ENCODE peak calls at places on chromosomes 13 and 19, in five cellular contexts. K is fibroblast of the conjunctiva, R is stromal cell of bone marrow, L is HCT116, N is Caco-2. Y is an unnamed sample.

GRCh38 chr13:113605461-113605860 is 20.9 kb downstream of the TFDP1 start:
- DNase-seq in K (no peak), N (no peak), L (no peak), R (no peak), Y (no peak)

GRCh38 chr19:42276821-42277220 is 7.8 kb downstream of the CIC start:
- DNase-seq in L (no peak), N (no peak), R (no peak), K (no peak), Y (no peak)

GRCh38 chr19:14954071-14954655 is 12.9 kb downstream of the OR7C2 start:
- DNase-seq in K (no peak), L (no peak), N (no peak), R (no peak), Y (no peak)

GRCh38 chr19:39038098-39038497 is 5.7 kb upstream of the FBXO27 start:
- DNase-seq in N (peak), K (no peak), R (peak), L (peak), Y (peak)

GRCh38 chr19:55544776-55545439 is 435 bp downstream of the SBK3 start:
- DNase-seq in N (no peak), K (no peak), R (no peak), L (no peak), Y (peak)

GRCh38 chr13:50334092-50334778 is 319.0 kb downstream of the KCNRG start:
- DNase-seq in K (no peak), L (no peak), N (peak), R (no peak), Y (no peak)

GRCh38 chr13:105048685-105049084 is 1486.8 kb downstream of the EFNB2 start:
- DNase-seq in R (no peak), K (no peak), N (no peak), L (no peak), Y (no peak)

GRCh38 chr19:604355-604754 is 14.7 kb downstream of the HCN2 start:
- DNase-seq in N (peak), L (no peak), R (no peak), K (no peak), Y (no peak)

GRCh38 chr13:59681630-59682311 is 482.0 kb downstream of the DIAPH3 start:
- DNase-seq in K (peak), N (no peak), R (peak), L (no peak), Y (no peak)

GRCh38 chr19:35911790-35912189 is 3.7 kb upstream of the TYROBP start:
- DNase-seq in N (no peak), L (peak), R (no peak), K (no peak), Y (no peak)

GRCh38 chr13:33606692-33607091 is 211.3 kb upstream of the RFC3 start:
- DNase-seq in L (no peak), R (no peak), N (peak), K (no peak), Y (no peak)

GRCh38 chr19:33436360-33437345 is 63.1 kb downstream of the CEBPG start:
- DNase-seq in R (no peak), K (no peak), N (no peak), L (no peak), Y (no peak)

GRCh38 chr13:80009760-80010159 is 331.2 kb downstream of the SPRY2 start:
- DNase-seq in L (no peak), N (no peak), R (no peak), K (no peak), Y (no peak)

GRCh38 chr19:48859711-48860572 is 8.5 kb downstream of the PLEKHA4 start:
- DNase-seq in K (no peak), R (no peak), L (no peak), N (peak), Y (no peak)

GRCh38 chr19:23515551-23515950 is 120.3 kb upstream of the ZNF91 start:
- DNase-seq in K (no peak), R (no peak), N (no peak), L (no peak), Y (no peak)

GRCh38 chr19:7815325-7815724 is 14.7 kb upstream of the EVI5L start:
- DNase-seq in K (no peak), R (no peak), N (no peak), L (no peak), Y (no peak)

GRCh38 chr19:14459703-14460102 is 15.5 kb downstream of the PTGER1 start:
- DNase-seq in N (no peak), K (no peak), R (no peak), L (no peak), Y (no peak)

GRCh38 chr19:30062331-30063183 is 120.5 kb downstream of the URI1 start:
- DNase-seq in K (no peak), L (no peak), N (no peak), R (no peak), Y (no peak)

GRCh38 chr13:109576331-109576813 is 210.0 kb downstream of the IRS2 start:
- DNase-seq in N (no peak), R (no peak), K (no peak), L (no peak), Y (no peak)

GRCh38 chr19:41691268-41691970 is 3.3 kb upstream of the CEACAM7 start:
- DNase-seq in K (no peak), L (no peak), R (no peak), N (peak), Y (no peak)

GRCh38 chr19:53868892-53869804 is 1.5 kb downstream of the MYADM start:
- DNase-seq in K (peak), N (peak), L (peak), R (peak), Y (peak)

GRCh38 chr13:42266464-42266863 is 5.5 kb upstream of the AKAP11 start:
- DNase-seq in L (no peak), K (peak), R (peak), N (no peak), Y (no peak)

GRCh38 chr13:40662866-40663265 is 3.6 kb downstream of the FOXO1 start:
- DNase-seq in L (no peak), N (no peak), K (no peak), R (no peak), Y (no peak)

GRCh38 chr19:13986348-13986904 is 19.7 kb downstream of the RFX1 start:
- DNase-seq in R (no peak), K (peak), N (no peak), L (no peak), Y (no peak)

GRCh38 chr19:4083677-4084546 is 17.2 kb upstream of the ZBTB7A start:
- DNase-seq in N (peak), L (no peak), R (no peak), K (no peak), Y (no peak)

GRCh38 chr13:29438772-29439171 is 156.7 kb downstream of the SLC7A1 start:
- DNase-seq in L (no peak), R (no peak), K (no peak), N (no peak), Y (no peak)